ENCODE peak calls at places on chromosome 5, in four cellular contexts. P, N, M and V are unnamed samples.

GRCh38 chr5:133519191-133519590 is 93.2 kb downstream of the FSTL4 start:
- DNase-seq in N (no peak), P (no peak), M (no peak), V (no peak)

GRCh38 chr5:50663636-50664035 is 2.8 kb upstream of the PARP8 start:
- DNase-seq in P (no peak), N (no peak), M (no peak), V (no peak)

GRCh38 chr5:1437452-1437851 is 7.8 kb downstream of the SLC6A3 start:
- DNase-seq in P (peak), M (no peak), N (no peak), V (no peak)

GRCh38 chr5:82641362-82641988 is 363.3 kb upstream of the RPS23 start:
- DNase-seq in P (peak), M (peak), N (no peak), V (peak)

GRCh38 chr5:132747693-132748440 is 641 bp downstream of the CCNI2 start:
- DNase-seq in N (no peak), P (no peak), M (peak), V (peak)

GRCh38 chr5:171924493-171925122 is 81.8 kb downstream of the FBXW11 start:
- DNase-seq in N (no peak), P (no peak), M (no peak), V (no peak)

GRCh38 chr5:154444559-154445421 is 1.0 kb upstream of the SAP30L start:
- DNase-seq in N (no peak), M (no peak), P (peak), V (no peak)

GRCh38 chr5:180435594-180435993 is 58.6 kb upstream of the CNOT6 start:
- DNase-seq in M (no peak), N (no peak), P (no peak), V (no peak)

GRCh38 chr5:17315710-17316221 is 98.3 kb downstream of the BASP1 start:
- DNase-seq in N (no peak), P (peak), M (no peak), V (no peak)

GRCh38 chr5:134511796-134512660 is 13.4 kb upstream of the JADE2 start:
- DNase-seq in P (peak), M (no peak), N (no peak), V (no peak)

GRCh38 chr5:168765220-168766037 is 186.3 kb upstream of the PANK3 start:
- DNase-seq in M (no peak), P (peak), N (no peak), V (no peak)

GRCh38 chr5:31733365-31733764 is 94.4 kb downstream of the PDZD2 start:
- DNase-seq in M (no peak), N (no peak), P (no peak), V (no peak)

GRCh38 chr5:160021818-160022446 is 13.0 kb downstream of the TTC1 start:
- DNase-seq in N (peak), P (peak), M (peak), V (peak)

GRCh38 chr5:165779505-165779904 is 2274.1 kb downstream of the MAT2B start:
- DNase-seq in M (no peak), N (no peak), P (no peak), V (no peak)

GRCh38 chr5:150065346-150065745 is 21.0 kb downstream of the CSF1R start:
- DNase-seq in M (no peak), N (no peak), P (peak), V (no peak)

GRCh38 chr5:61275841-61276240 is 56.2 kb upstream of the ZSWIM6 start:
- DNase-seq in P (peak), N (no peak), M (no peak), V (no peak)

GRCh38 chr5:68405784-68406183 is 190.2 kb downstream of the PIK3R1 start:
- DNase-seq in N (no peak), M (no peak), P (no peak), V (no peak)

GRCh38 chr5:151158287-151158661 is 695 bp upstream of the ANXA6 start:
- DNase-seq in N (no peak), P (no peak), M (no peak), V (no peak)

GRCh38 chr5:51380603-51381207 is 2.5 kb upstream of the ISL1 start:
- DNase-seq in P (peak), N (no peak), M (no peak), V (no peak)

GRCh38 chr5:2112128-2112808 is 229.5 kb upstream of the IRX4 start:
- DNase-seq in P (no peak), M (no peak), N (no peak), V (no peak)

GRCh38 chr5:143560378-143560777 is 156.9 kb upstream of the NR3C1 start:
- DNase-seq in N (no peak), M (no peak), P (no peak), V (no peak)

GRCh38 chr5:157820593-157821252 is 38.2 kb downstream of the CLINT1 start:
- DNase-seq in P (peak), M (no peak), N (no peak), V (peak)

GRCh38 chr5:111930905-111931461 is 174.0 kb upstream of the NREP start:
- DNase-seq in N (no peak), M (no peak), P (peak), V (no peak)

GRCh38 chr5:138464018-138464387 is 1.3 kb upstream of the EGR1 start:
- DNase-seq in N (peak), M (peak), P (peak), V (peak)

GRCh38 chr5:115379622-115380344 is 83.3 kb upstream of the CCDC112 start:
- DNase-seq in N (no peak), M (no peak), P (peak), V (no peak)

GRCh38 chr5:1538741-1539392 is 15.1 kb upstream of the LPCAT1 start:
- DNase-seq in N (no peak), M (no peak), P (no peak), V (no peak)

GRCh38 chr5:43815504-43815903 is 212.5 kb downstream of the NNT start:
- DNase-seq in P (no peak), M (no peak), N (no peak), V (no peak)

GRCh38 chr5:117434266-117434665 is 859.6 kb upstream of the SEMA6A start:
- DNase-seq in P (no peak), N (no peak), M (no peak), V (no peak)

GRCh38 chr5:124847907-124848306 is 101.5 kb upstream of the ZNF608 start:
- DNase-seq in M (no peak), P (no peak), N (no peak), V (no peak)

GRCh38 chr5:133754575-133755169 is 142.3 kb upstream of the FSTL4 start:
- DNase-seq in P (peak), N (no peak), M (no peak), V (no peak)

GRCh38 chr5:96901384-96901783 is 25.1 kb downstream of the ERAP2 start:
- DNase-seq in P (no peak), M (no peak), N (no peak), V (no peak)

GRCh38 chr5:18281947-18282557 is 647.8 kb downstream of the TAF11L14 start:
- DNase-seq in P (peak), N (no peak), M (no peak), V (no peak)

GRCh38 chr5:139657363-139658321 is 9.5 kb downstream of the CXXC5 start:
- DNase-seq in N (no peak), P (peak), M (no peak), V (no peak)

GRCh38 chr5:122439645-122440044 is 127.6 kb downstream of the SNCAIP start:
- DNase-seq in M (no peak), P (no peak), N (no peak), V (no peak)

GRCh38 chr5:79200573-79201183 is 35.3 kb upstream of the JMY start:
- DNase-seq in N (no peak), M (no peak), P (peak), V (no peak)

GRCh38 chr5:96601811-96602244 is 60.3 kb upstream of the CAST start:
- DNase-seq in M (peak), N (peak), P (peak), V (peak)

GRCh38 chr5:17238521-17239041 is 21.1 kb downstream of the BASP1 start:
- DNase-seq in N (no peak), M (no peak), P (peak), V (no peak)

GRCh38 chr5:128965011-128965637 is at the start of gene SLC27A6:
- DNase-seq in N (no peak), P (peak), M (no peak), V (no peak)

GRCh38 chr5:62653001-62653863 is 74.6 kb downstream of the LRRC70 start:
- DNase-seq in N (no peak), P (no peak), M (no peak), V (no peak)

GRCh38 chr5:34035732-34036131 is 7.3 kb downstream of the C1QTNF3 start:
- DNase-seq in M (no peak), N (no peak), P (no peak), V (no peak)